ENCODE peak calls at places on chromosomes 11 and 22, in seven cellular contexts. B is neural progenitor cell; C is activated naive CD4-positive, alpha-beta T cell; L is NB4; K is AG20443; G is chondrocyte; S is AML-193. I is an unnamed sample.

GRCh38 chr11:330307-330693 is 9.6 kb upstream of the IFITM3 start:
- DNase-seq in B (no peak), C (no peak), L (no peak), K (no peak), G (peak), S (no peak), I (no peak)

GRCh38 chr11:119147604-119148333 is 1.1 kb upstream of the ABCG4 start:
- DNase-seq in B (peak), C (no peak), L (peak), K (no peak), G (peak), S (no peak), I (no peak)

GRCh38 chr11:1888811-1889526 is 2.7 kb downstream of the PRR33 start:
- DNase-seq in B (no peak), C (no peak), L (peak), K (peak), G (peak), S (peak), I (no peak)

GRCh38 chr11:17002543-17002942 is 11.7 kb downstream of the PLEKHA7 start:
- DNase-seq in B (no peak), C (no peak), L (no peak), K (no peak), G (no peak), S (no peak), I (no peak)

GRCh38 chr22:26134654-26135330 is 34.5 kb upstream of the SEZ6L start:
- DNase-seq in B (no peak), C (no peak), L (peak), K (no peak), G (no peak), S (no peak), I (no peak)

GRCh38 chr11:95680169-95680929 is 109.2 kb downstream of the FAM76B start:
- DNase-seq in B (no peak), C (no peak), L (no peak), K (peak), G (no peak), S (no peak), I (no peak)

GRCh38 chr11:69650081-69650831 is 9.3 kb downstream of the CCND1 start:
- DNase-seq in B (no peak), C (no peak), L (no peak), K (no peak), G (peak), S (no peak), I (no peak)

GRCh38 chr11:63866211-63866610 is 27.3 kb downstream of the MARK2 start:
- DNase-seq in B (no peak), C (peak), L (peak), K (no peak), G (no peak), S (peak), I (peak)

I was measured in GM19239.